ENCODE peak calls at places on chromosomes 6 and 20, in eight cellular contexts. Y is neural progenitor cell; I is cardiac muscle cell; L is NCI-H1092 treated with DMSO at 0.1 percent for 48 hours; J is stimulated activated CD4-positive, alpha-beta T cell treated with anti-CD3 and anti-CD28 coated beads, Interleukin-12 subunit alpha, Interleukin-12 subunit beta, amount 100 ng/mL, for 4 hours; M is BJ; G is stimulated activated CD8-positive, alpha-beta memory T cell treated with anti-CD3 and anti-CD28 coated beads, Interleukin-2, amount 100 ng/mL, for 1 hour; K is NCI-H446. Z is an unnamed sample.

GRCh38 chr6:9159051-9159450 is 723.7 kb upstream of the SLC35B3 start:
- DNase-seq in I (no peak), G (no peak), M (no peak), Y (no peak), K (no peak), L (no peak), J (no peak), Z (no peak)

GRCh38 chr20:61684583-61685235 is 381.0 kb downstream of the TAF4 start:
- DNase-seq in L (no peak), I (no peak), K (no peak), Y (no peak), M (no peak), G (no peak), J (no peak), Z (no peak)

GRCh38 chr20:51174536-51174935 is 151.6 kb upstream of the KCNG1 start:
- DNase-seq in G (no peak), I (no peak), L (no peak), J (no peak), K (no peak), Y (no peak), M (no peak), Z (no peak)

GRCh38 chr6:36908758-36909157 is 23.0 kb downstream of the C6orf89 start:
- DNase-seq in Y (no peak), L (peak; percentile 20), M (no peak), J (no peak), G (no peak), I (no peak), K (no peak), Z (no peak)

GRCh38 chr20:10961651-10962288 is 288.0 kb upstream of the JAG1 start:
- DNase-seq in J (no peak), K (no peak), L (peak; percentile 34), G (no peak), M (no peak), I (no peak), Y (no peak), Z (no peak)

GRCh38 chr20:44803383-44803941 is 6.9 kb downstream of the RIMS4 start:
- DNase-seq in Y (no peak), M (no peak), K (no peak), L (no peak), J (no peak), G (no peak), I (no peak), Z (no peak)

GRCh38 chr6:35640017-35640664 is 48.6 kb downstream of the FKBP5 start:
- DNase-seq in G (no peak), I (no peak), M (no peak), Y (no peak), J (no peak), L (no peak), K (no peak), Z (no peak)

GRCh38 chr6:4018194-4019111 is 60.5 kb downstream of the FAM217A start:
- DNase-seq in M (peak; percentile 68), Y (peak; percentile 98), J (peak; percentile 97), K (peak; percentile 92), L (peak; percentile 83), I (peak; percentile 97), G (peak; percentile 94), Z (peak; percentile 53)

GRCh38 chr20:44087051-44087856 is 99.7 kb downstream of the JPH2 start:
- DNase-seq in J (no peak), I (no peak), K (no peak), G (no peak), M (no peak), Y (no peak), L (no peak), Z (no peak)

GRCh38 chr6:167152858-167153257 is 4.9 kb downstream of the GPR31 start:
- DNase-seq in M (no peak), I (no peak), K (no peak), L (no peak), G (no peak), Y (no peak), J (no peak), Z (no peak)

GRCh38 chr6:145845557-145845956 is 31.0 kb upstream of the FBXO30 start:
- DNase-seq in M (no peak), L (no peak), J (no peak), I (no peak), K (no peak), G (no peak), Y (no peak), Z (no peak)

GRCh38 chr20:44576297-44576696 is 6.1 kb upstream of the PKIG start:
- DNase-seq in G (no peak), M (no peak), Y (no peak), J (no peak), I (peak; percentile 71), K (no peak), L (peak; percentile 12), Z (no peak)

GRCh38 chr20:62244644-62245108 is 6.4 kb downstream of the OSBPL2 start:
- DNase-seq in J (no peak), K (no peak), M (no peak), L (no peak), Y (no peak), G (no peak), I (no peak), Z (no peak)

GRCh38 chr6:162829013-162829742 is 101.4 kb downstream of the PACRG start:
- DNase-seq in L (no peak), J (no peak), Y (no peak), K (no peak), G (no peak), I (no peak), M (no peak), Z (no peak)

GRCh38 chr20:19368351-19368750 is 155.9 kb downstream of the SLC24A3 start:
- DNase-seq in G (no peak), I (no peak), K (peak; percentile 22), L (no peak), Y (no peak), J (no peak), M (no peak), Z (no peak)

GRCh38 chr6:128186724-128187123 is 285.9 kb upstream of the THEMIS start:
- DNase-seq in K (no peak), J (no peak), L (no peak), Y (no peak), M (no peak), I (no peak), G (no peak), Z (no peak)

GRCh38 chr6:17032595-17033591 is 69.0 kb upstream of the STMND1 start:
- DNase-seq in J (no peak), K (peak; percentile 89), L (no peak), G (no peak), M (peak; percentile 85), I (peak; percentile 96), Y (no peak), Z (no peak)

GRCh38 chr6:43951063-43951755 is 176.0 kb downstream of the MRPL14 start:
- DNase-seq in J (no peak), Y (peak; percentile 86), G (no peak), K (no peak), M (no peak), I (peak; percentile 60), L (peak; percentile 11), Z (peak; percentile 59)

GRCh38 chr20:5535211-5535756 is 214.9 kb upstream of the SHLD1 start:
- DNase-seq in I (peak; percentile 98), M (peak; percentile 46), G (no peak), Y (no peak), J (no peak), K (no peak), L (no peak), Z (no peak)

GRCh38 chr6:74568851-74569250 is 637.0 kb downstream of the COL12A1 start:
- DNase-seq in I (peak; percentile 72), K (no peak), L (no peak), Y (no peak), J (no peak), G (no peak), M (no peak), Z (no peak)

Z was measured in HuH-7.5.